ENCODE peak calls at places on chromosomes 3 and 15, in eight cellular contexts. K, I, U, F, C, H, E and X are unnamed samples.

GRCh38 chr3:36944641-36945270 is at the start of gene TRANK1:
- DNase-seq in U (peak), E (peak), I (peak), H (peak), C (peak), K (peak), F (peak), X (peak)

GRCh38 chr3:128217702-128218475 is 64.6 kb downstream of the EEFSEC start:
- DNase-seq in K (no peak), C (no peak), H (no peak), E (no peak), I (peak), U (no peak), F (no peak), X (no peak)

GRCh38 chr15:98896802-98897732 is 110.5 kb downstream of the PGPEP1L start:
- DNase-seq in C (peak), E (no peak), F (no peak), K (peak), I (peak), U (no peak), H (peak), X (no peak)

GRCh38 chr15:90075420-90076289 is 26.6 kb downstream of the IDH2 start:
- DNase-seq in I (no peak), C (no peak), H (no peak), K (no peak), F (no peak), U (peak), E (peak), X (no peak)

GRCh38 chr3:171654809-171655208 is 155.5 kb downstream of the PLD1 start:
- DNase-seq in K (peak), F (peak), U (no peak), H (peak), C (peak), I (peak), E (no peak), X (peak)

GRCh38 chr3:106611841-106612240 is 743.0 kb upstream of the CBLB start:
- DNase-seq in U (no peak), I (no peak), K (no peak), H (no peak), F (no peak), C (no peak), E (no peak), X (no peak)

GRCh38 chr3:113193298-113193697 is 18.1 kb upstream of the BOC start:
- DNase-seq in H (no peak), C (no peak), E (no peak), I (no peak), K (no peak), F (no peak), U (no peak), X (peak)

GRCh38 chr3:195042741-195043611 is 228.0 kb downstream of the XXYLT1 start:
- DNase-seq in I (no peak), E (no peak), K (no peak), U (peak), C (no peak), H (no peak), F (no peak), X (no peak)

GRCh38 chr3:90136468-90137191 is 1029.2 kb downstream of the EPHA3 start:
- DNase-seq in E (no peak), C (no peak), H (no peak), I (no peak), F (no peak), U (no peak), K (no peak), X (no peak)

GRCh38 chr3:139555249-139555648 is 15.7 kb upstream of the RBP1 start:
- DNase-seq in F (no peak), I (peak), C (no peak), U (no peak), K (no peak), E (no peak), H (no peak), X (no peak)

GRCh38 chr3:128297401-128298138 is 144.3 kb downstream of the EEFSEC start:
- DNase-seq in F (no peak), U (peak), H (peak), C (no peak), E (no peak), K (no peak), I (peak), X (no peak)

GRCh38 chr3:191026746-191027145 is 164.3 kb upstream of the GMNC start:
- DNase-seq in H (no peak), C (no peak), I (no peak), K (no peak), E (no peak), U (no peak), F (no peak), X (no peak)

GRCh38 chr3:191019855-191020254 is 157.4 kb upstream of the GMNC start:
- DNase-seq in U (no peak), C (no peak), E (no peak), F (no peak), I (no peak), K (no peak), H (no peak), X (no peak)

GRCh38 chr3:191020730-191021405 is 158.4 kb upstream of the GMNC start:
- DNase-seq in K (no peak), H (no peak), F (no peak), U (no peak), C (no peak), I (peak), E (no peak), X (no peak)
- H3K27ac ChIP-seq in K (no peak), H (no peak), F (no peak), U (no peak), C (no peak), I (no peak), E (no peak), X (no peak)

GRCh38 chr15:43776718-43777292 is at the start of gene ELL3:
- DNase-seq in I (peak), F (peak), E (peak), K (peak), U (no peak), H (peak), C (peak), X (peak)
- TF ChIP-seq POLR2A in I (no peak), F (peak), E (peak), K (no peak), U (no peak), H (no peak), C (no peak), X (no peak)

GRCh38 chr3:46926871-46927717 is 49.5 kb downstream of the CCDC12 start:
- DNase-seq in K (no peak), U (no peak), F (no peak), I (no peak), E (no peak), C (no peak), H (no peak), X (peak)

GRCh38 chr3:46928297-46928696 is 48.2 kb downstream of the CCDC12 start:
- DNase-seq in K (no peak), F (no peak), H (no peak), E (no peak), C (no peak), I (no peak), U (no peak), X (no peak)

GRCh38 chr3:46929324-46929723 is 47.2 kb downstream of the CCDC12 start:
- DNase-seq in K (no peak), U (no peak), C (no peak), F (peak), I (no peak), H (no peak), E (peak), X (peak)

GRCh38 chr3:46926447-46926846 is 48.9 kb downstream of the PTH1R start:
- DNase-seq in I (no peak), E (no peak), U (no peak), K (no peak), C (no peak), H (no peak), F (no peak), X (peak)

GRCh38 chr3:46927718-46928073 is 48.8 kb downstream of the CCDC12 start:
- DNase-seq in I (no peak), K (no peak), H (no peak), F (no peak), E (no peak), U (no peak), C (no peak), X (no peak)
- H3K27ac ChIP-seq in I (no peak), K (no peak), H (peak), F (peak), E (peak), U (peak), C (peak), X (peak)

GRCh38 chr3:124887177-124887995 is at the start of gene ITGB5:
- DNase-seq in F (peak), H (peak), C (peak), I (peak), K (peak), E (peak), U (peak), X (peak)
- TF ChIP-seq POLR2A in F (peak), H (peak), C (peak), I (peak), K (peak), E (peak), U (no peak), X (peak)

DNA sequence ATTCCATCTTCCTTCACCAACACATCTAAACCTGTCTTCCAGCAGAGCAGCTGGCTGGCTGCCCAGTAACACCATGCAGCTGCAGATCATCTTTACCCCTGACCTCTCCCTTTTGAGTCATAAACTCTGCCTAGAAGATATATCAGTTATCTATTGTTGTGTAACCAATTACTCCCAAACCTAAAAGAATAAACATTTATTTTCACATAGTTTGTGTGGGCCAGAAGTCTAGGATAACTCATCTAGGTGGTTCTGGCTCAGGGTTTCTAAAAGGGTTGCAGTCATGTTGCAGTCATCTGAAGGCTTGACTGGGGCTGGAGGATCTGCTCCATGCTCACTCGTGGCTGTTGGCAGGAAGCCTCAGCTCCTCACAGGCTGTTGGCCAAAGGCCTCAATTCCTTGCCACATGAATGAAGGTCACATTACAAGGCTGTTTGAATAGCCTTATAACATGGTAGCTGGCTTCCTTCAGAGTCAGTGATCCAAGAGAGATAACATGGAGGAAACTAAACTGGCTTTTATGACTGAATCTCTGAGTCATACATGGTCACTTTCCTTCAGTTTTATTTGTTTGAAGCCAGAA is 92.8 kb downstream of the GOLIM4 start:
- DNase-seq in C (no peak), K (no peak), U (no peak), I (peak), F (no peak), E (peak), H (no peak), X (no peak)
- H3K27ac ChIP-seq in C (no peak), K (no peak), U (no peak), I (no peak), F (no peak), E (no peak), H (no peak), X (no peak)

GRCh38 chr15:50767332-50767861 is 1.9 kb upstream of the SPPL2A start:
- DNase-seq in K (no peak), C (no peak), U (no peak), F (peak), E (peak), H (no peak), I (no peak), X (no peak)

GRCh38 chr15:50764331-50765201 is 940 bp downstream of the SPPL2A start:
- DNase-seq in I (peak), E (no peak), H (no peak), F (no peak), K (no peak), U (no peak), C (no peak), X (no peak)

DNA sequence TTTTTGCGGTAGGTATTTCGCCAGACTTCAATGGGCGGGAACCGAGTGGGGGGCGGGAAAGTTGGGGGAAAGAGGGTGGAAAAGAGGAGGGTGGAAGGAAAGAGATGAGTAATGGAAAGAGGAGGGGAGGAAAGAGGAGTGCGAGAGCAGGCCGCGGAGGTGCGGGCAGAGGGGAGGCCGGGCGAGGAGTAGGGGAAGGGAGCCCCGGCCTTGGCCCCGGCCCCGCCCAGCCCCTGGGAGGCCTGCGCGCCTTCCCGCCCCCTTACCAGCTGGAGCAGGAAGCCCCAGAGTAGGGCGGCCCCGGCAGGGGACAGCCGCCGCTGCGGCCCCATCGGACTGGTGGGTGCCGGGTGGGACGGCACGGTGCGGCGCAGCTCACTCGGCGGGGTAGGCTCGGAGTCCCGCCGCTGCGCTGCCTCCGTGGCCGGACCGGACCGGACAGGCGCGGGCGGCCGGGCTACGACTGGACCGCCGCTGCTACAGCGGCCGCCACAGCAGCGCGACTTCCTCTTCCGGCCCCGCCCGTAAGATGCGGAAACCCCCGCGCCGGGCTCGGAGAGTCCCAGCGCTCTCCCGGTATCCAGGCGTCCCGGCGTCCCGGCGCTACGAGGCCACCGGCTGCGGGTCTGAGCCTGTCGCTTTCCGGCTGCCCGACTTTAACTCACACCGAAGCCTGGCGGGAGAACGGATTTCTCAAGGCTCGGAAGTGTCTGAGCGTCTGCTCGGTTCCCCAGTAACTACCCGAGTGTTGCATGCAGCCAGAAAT is at the start of gene SPPL2A:
- DNase-seq in C (peak), I (peak), H (peak), E (peak), U (peak), F (peak), K (peak), X (peak)
- TF ChIP-seq POLR2A in C (peak), I (peak), H (peak), E (peak), U (peak), F (peak), K (peak), X (peak)

GRCh38 chr3:23219552-23219951 is 16.4 kb downstream of the UBE2E2 start:
- DNase-seq in H (no peak), F (no peak), C (no peak), U (no peak), I (no peak), E (no peak), K (no peak), X (no peak)
- H3K27ac ChIP-seq in H (no peak), F (no peak), C (no peak), U (no peak), I (no peak), E (no peak), K (no peak), X (no peak)